ENCODE peak calls at places on chromosomes 2 and 18, in eight cellular contexts. C is fibroblast of pulmonary artery; M is CD8-positive, alpha-beta T cell; G is A673; N is cardiac muscle cell; E is body of pancreas; P is pancreas; F is cardiac fibroblast. L is an unnamed sample.

GRCh38 chr18:50751490-50751889 is 68.3 kb downstream of the MRO start:
- DNase-seq in C (no peak), N (no peak), M (no peak), P (no peak), F (no peak), G (no peak), E (no peak), L (no peak)

GRCh38 chr2:8993196-8993901 is 10.1 kb downstream of the MBOAT2 start:
- DNase-seq in G (no peak), N (no peak), E (no peak), P (no peak), C (no peak), F (no peak), M (no peak), L (no peak)

GRCh38 chr2:213105212-213105611 is 46.2 kb downstream of the IKZF2 start:
- DNase-seq in C (no peak), E (no peak), M (no peak), F (no peak), N (no peak), P (no peak), G (no peak), L (no peak)

GRCh38 chr2:23269747-23270146 is 115.2 kb upstream of the KLHL29 start:
- DNase-seq in E (no peak), M (no peak), F (no peak), P (no peak), G (no peak), N (no peak), C (no peak), L (no peak)

GRCh38 chr2:33512112-33512511 is 35.7 kb downstream of the RASGRP3 start:
- DNase-seq in P (no peak), G (no peak), C (no peak), M (no peak), E (no peak), F (no peak), N (no peak), L (no peak)

GRCh38 chr2:48315847-48316194 is 214.1 kb upstream of the STON1 start:
- DNase-seq in C (no peak), M (peak), G (peak), N (no peak), P (no peak), F (no peak), E (peak), L (no peak)

GRCh38 chr2:207481924-207482323 is 47.8 kb upstream of the CREB1 start:
- DNase-seq in F (no peak), G (no peak), N (no peak), E (peak), P (no peak), M (no peak), C (no peak), L (no peak)

GRCh38 chr2:231717281-231718180 is 9.2 kb downstream of the PTMA start:
- DNase-seq in C (peak), E (no peak), P (no peak), F (peak), N (peak), M (no peak), G (peak), L (no peak)

GRCh38 chr2:197604117-197604516 is 71.3 kb downstream of the RFTN2 start:
- DNase-seq in N (no peak), M (no peak), E (no peak), G (no peak), C (no peak), P (no peak), F (no peak), L (no peak)

GRCh38 chr2:101125374-101125773 is 25.8 kb downstream of the TBC1D8 start:
- DNase-seq in G (no peak), F (peak), M (no peak), P (no peak), C (peak), E (no peak), N (peak), L (no peak)

GRCh38 chr18:3541549-3542386 is 91.8 kb downstream of the TGIF1 start:
- DNase-seq in G (no peak), P (no peak), N (no peak), M (no peak), E (no peak), F (no peak), C (no peak), L (no peak)

GRCh38 chr2:190864375-190864774 is 16.2 kb upstream of the GLS start:
- DNase-seq in E (no peak), P (no peak), M (no peak), F (peak), N (peak), C (peak), G (no peak), L (no peak)

GRCh38 chr2:109440507-109441156 is 173.1 kb downstream of the SEPTIN10 start:
- DNase-seq in F (peak), M (no peak), N (peak), P (no peak), G (no peak), C (peak), E (no peak), L (no peak)

GRCh38 chr2:231361701-231362588 is 33.6 kb upstream of the B3GNT7 start:
- DNase-seq in N (no peak), G (no peak), M (no peak), E (no peak), F (no peak), C (no peak), P (no peak), L (no peak)

GRCh38 chr2:66573412-66573811 is 138.5 kb downstream of the MEIS1 start:
- DNase-seq in G (no peak), P (no peak), F (no peak), M (no peak), C (no peak), E (peak), N (no peak), L (no peak)

GRCh38 chr2:47272031-47272864 is 117.1 kb upstream of the STPG4 start:
- DNase-seq in G (peak), P (peak), E (peak), C (peak), M (peak), N (peak), F (peak), L (no peak)

GRCh38 chr2:73907840-73908452 is 15.1 kb downstream of the ACTG2 start:
- DNase-seq in C (no peak), G (peak), F (peak), P (no peak), E (peak), M (peak), N (peak), L (no peak)

GRCh38 chr2:109066501-109066900 is 62.5 kb upstream of the SH3RF3 start:
- DNase-seq in E (no peak), N (no peak), P (no peak), C (no peak), M (no peak), F (no peak), G (no peak), L (no peak)

GRCh38 chr2:58930541-58930940 is 689.4 kb upstream of the FANCL start:
- DNase-seq in M (no peak), F (no peak), G (no peak), E (no peak), P (no peak), C (no peak), N (no peak), L (no peak)

GRCh38 chr2:47172156-47172921 is 17.2 kb upstream of the STPG4 start:
- DNase-seq in F (peak), M (no peak), P (no peak), E (no peak), C (no peak), G (no peak), N (no peak), L (no peak)

GRCh38 chr2:8282858-8283252 is 399.0 kb upstream of the ID2 start:
- DNase-seq in G (no peak), F (no peak), E (no peak), C (no peak), P (no peak), N (no peak), M (no peak), L (no peak)

GRCh38 chr2:152715854-152716428 is 1.3 kb downstream of the PRPF40A start:
- DNase-seq in E (no peak), F (peak), M (peak), P (no peak), C (peak), N (peak), G (peak), L (peak)

GRCh38 chr2:71224935-71225334 is 2.0 kb downstream of the PAIP2B start:
- DNase-seq in F (no peak), N (no peak), M (no peak), C (no peak), P (no peak), E (peak), G (no peak), L (no peak)

GRCh38 chr2:152493945-152494528 is 159.1 kb downstream of the FMNL2 start:
- DNase-seq in G (no peak), E (no peak), C (peak), N (no peak), M (no peak), P (no peak), F (no peak), L (no peak)

GRCh38 chr2:20225294-20226151 is 593 bp upstream of the SDC1 start:
- DNase-seq in N (peak), P (peak), C (peak), E (peak), F (peak), G (peak), M (no peak), L (no peak)

GRCh38 chr18:37314534-37314933 is 251.1 kb downstream of the CELF4 start:
- DNase-seq in C (no peak), N (no peak), M (no peak), E (no peak), P (no peak), G (no peak), F (no peak), L (no peak)

GRCh38 chr2:177585234-177585863 is 192.8 kb downstream of the AGPS start:
- DNase-seq in G (no peak), M (no peak), P (peak), F (no peak), N (no peak), C (no peak), E (peak), L (no peak)

GRCh38 chr2:127044165-127044718 is 62.7 kb downstream of the BIN1 start:
- DNase-seq in G (no peak), E (no peak), F (no peak), N (no peak), P (no peak), M (no peak), C (no peak), L (no peak)
- H3K4me3 ChIP-seq in G (no peak), E (no peak), F (no peak), N (no peak), P (no peak), M (no peak), C (no peak), L (no peak)

GRCh38 chr2:173922760-173923159 is 42.4 kb downstream of the SP3 start:
- DNase-seq in G (no peak), C (peak), N (no peak), E (no peak), P (no peak), M (no peak), F (peak), L (no peak)
- TF ChIP-seq CTCF in G (no peak), C (no peak), N (no peak), E (no peak), P (no peak), M (no peak), F (no peak), L (no peak)

GRCh38 chr2:173075056-173075780 is 428 bp upstream of the MAP3K20 start:
- DNase-seq in E (no peak), N (no peak), P (no peak), C (no peak), M (no peak), F (no peak), G (no peak), L (no peak)

GRCh38 chr2:173079141-173079540 is 3.5 kb downstream of the MAP3K20 start:
- DNase-seq in G (no peak), F (no peak), E (no peak), M (no peak), C (no peak), P (no peak), N (no peak), L (no peak)

GRCh38 chr2:173075781-173076556 is at the start of gene MAP3K20:
- DNase-seq in E (peak), M (peak), F (peak), G (peak), P (peak), C (peak), N (peak), L (no peak)

GRCh38 chr2:173077506-173078177 is 2.0 kb downstream of the MAP3K20 start:
- DNase-seq in F (peak), G (no peak), M (no peak), P (no peak), C (peak), N (peak), E (no peak), L (no peak)

DNA sequence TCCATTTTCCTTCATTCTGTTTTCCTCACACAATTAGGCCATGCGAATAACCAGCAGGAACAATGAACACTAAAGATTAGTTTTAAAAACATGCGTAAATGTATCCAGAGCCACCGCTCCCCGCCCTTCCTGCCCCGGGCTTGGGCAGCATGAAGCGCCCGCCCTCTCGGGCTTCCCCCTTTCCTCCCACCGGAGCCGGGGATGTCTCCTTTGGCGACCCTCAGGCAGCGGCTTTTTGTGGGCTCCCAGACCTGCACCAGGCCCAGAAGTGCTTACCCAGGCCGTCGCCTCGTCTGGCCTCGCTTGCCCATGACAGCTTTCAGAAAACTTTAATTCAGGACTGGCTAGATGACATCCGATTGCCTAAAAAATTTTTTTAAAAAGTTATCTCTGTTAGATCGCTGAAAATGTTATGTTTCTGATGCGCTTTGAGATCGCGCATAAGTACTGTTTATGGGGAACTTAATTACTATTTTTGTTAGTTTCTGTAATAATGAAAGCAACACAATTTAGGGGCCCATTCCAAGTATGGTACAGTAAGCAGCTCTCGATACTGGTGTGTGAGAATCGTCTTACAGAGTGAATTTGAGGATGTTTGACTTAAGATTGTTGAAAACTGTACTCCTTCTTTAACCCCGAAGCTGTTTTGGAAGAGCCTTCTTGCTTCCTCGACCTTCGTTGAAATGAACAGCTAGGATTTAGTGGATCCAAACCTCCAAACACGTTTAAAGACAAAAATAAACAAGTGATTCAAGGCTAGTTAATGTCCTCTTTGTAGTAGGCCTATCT is 1.1 kb downstream of the MAP3K20 start:
- DNase-seq in E (peak), M (peak), G (peak), N (peak), C (peak), P (peak), F (peak), L (no peak)
- H3K4me3 ChIP-seq in E (peak), M (peak), G (peak), N (peak), C (peak), P (peak), F (peak), L (peak)

GRCh38 chr2:68837861-68838341 is 33.3 kb downstream of the BMP10 start:
- DNase-seq in E (no peak), M (no peak), P (no peak), G (no peak), F (peak), C (no peak), N (peak), L (peak)

GRCh38 chr2:68837164-68837860 is 33.9 kb downstream of the BMP10 start:
- DNase-seq in P (peak), F (peak), G (peak), C (peak), M (peak), N (peak), E (peak), L (no peak)

GRCh38 chr2:68838641-68839040 is 32.6 kb downstream of the BMP10 start:
- DNase-seq in M (no peak), C (no peak), P (no peak), E (no peak), F (peak), N (no peak), G (no peak), L (no peak)

GRCh38 chr2:68835636-68836035 is 35.6 kb downstream of the BMP10 start:
- DNase-seq in M (no peak), N (no peak), E (no peak), P (no peak), C (no peak), F (no peak), G (no peak), L (no peak)

DNA sequence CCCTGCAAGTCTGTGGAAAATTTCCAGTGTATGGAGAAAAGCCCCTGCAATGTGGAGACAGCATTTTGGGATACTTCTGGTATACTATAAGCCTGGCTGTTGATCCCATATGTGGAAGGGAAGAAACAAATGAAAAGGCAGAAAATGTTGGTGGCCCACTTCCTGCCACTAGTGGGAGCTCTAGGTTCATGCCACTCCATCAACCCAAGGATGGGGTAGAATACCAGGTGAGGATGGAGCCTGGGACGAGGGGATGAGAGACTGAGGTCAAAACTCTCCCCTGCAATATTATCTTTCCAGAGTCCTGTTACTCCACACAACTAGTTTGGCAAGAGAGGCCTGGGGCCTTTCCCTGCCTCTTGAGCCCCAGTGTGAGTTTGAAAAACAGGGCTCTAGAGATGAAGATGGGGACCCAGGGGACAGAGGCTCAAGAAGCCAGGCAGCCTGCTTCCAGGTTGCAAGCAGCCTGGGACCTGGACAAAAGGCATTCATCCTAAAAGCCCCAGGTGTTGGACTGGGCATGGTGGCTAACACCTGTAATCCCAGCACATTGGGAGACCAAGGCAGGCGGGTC is 31.9 kb downstream of the BMP10 start:
- DNase-seq in E (peak), F (peak), C (peak), P (no peak), N (peak), G (peak), M (no peak), L (no peak)
- TF ChIP-seq CTCF in E (peak), F (peak), C (peak), P (peak), N (peak), G (peak), M (no peak), L (peak)

GRCh38 chr2:110837421-110838409 is 105.3 kb downstream of the ACOXL start:
- DNase-seq in F (no peak), C (no peak), E (no peak), P (no peak), N (no peak), G (no peak), M (no peak), L (no peak)

GRCh38 chr2:110843496-110843895 is 111.1 kb downstream of the ACOXL start:
- DNase-seq in G (no peak), E (no peak), F (no peak), M (no peak), N (no peak), C (no peak), P (no peak), L (no peak)

GRCh38 chr2:110838657-110839357 is 106.4 kb downstream of the ACOXL start:
- DNase-seq in C (no peak), N (no peak), P (no peak), E (no peak), G (no peak), M (no peak), F (no peak), L (no peak)

GRCh38 chr2:110842048-110842447 is 109.7 kb downstream of the ACOXL start:
- DNase-seq in G (no peak), N (no peak), E (no peak), M (no peak), F (no peak), C (no peak), P (no peak), L (no peak)

DNA sequence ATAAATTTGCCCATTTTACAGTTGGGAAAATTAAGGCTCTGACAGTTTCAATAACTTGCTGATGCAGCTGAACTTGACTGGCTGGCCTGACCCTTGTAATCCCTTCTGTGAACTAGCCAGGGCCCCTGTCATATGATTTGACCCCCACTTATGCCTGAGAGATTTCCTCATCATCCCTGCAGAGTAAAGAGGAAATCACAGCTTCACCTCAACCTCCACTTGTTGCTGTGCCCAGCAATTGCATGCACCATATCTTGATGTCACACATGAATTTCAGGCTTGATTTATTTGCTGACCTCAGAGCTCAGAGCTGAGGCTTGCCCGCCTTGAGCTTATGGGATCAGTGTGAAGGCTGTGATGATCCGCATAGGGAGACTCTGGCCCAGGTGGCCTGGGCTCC is 108.1 kb downstream of the ACOXL start:
- DNase-seq in G (no peak), M (no peak), E (no peak), N (no peak), C (no peak), F (no peak), P (no peak), L (no peak)
- H3K4me3 ChIP-seq in G (no peak), M (no peak), E (no peak), N (no peak), C (no peak), F (no peak), P (no peak), L (no peak)

DNA sequence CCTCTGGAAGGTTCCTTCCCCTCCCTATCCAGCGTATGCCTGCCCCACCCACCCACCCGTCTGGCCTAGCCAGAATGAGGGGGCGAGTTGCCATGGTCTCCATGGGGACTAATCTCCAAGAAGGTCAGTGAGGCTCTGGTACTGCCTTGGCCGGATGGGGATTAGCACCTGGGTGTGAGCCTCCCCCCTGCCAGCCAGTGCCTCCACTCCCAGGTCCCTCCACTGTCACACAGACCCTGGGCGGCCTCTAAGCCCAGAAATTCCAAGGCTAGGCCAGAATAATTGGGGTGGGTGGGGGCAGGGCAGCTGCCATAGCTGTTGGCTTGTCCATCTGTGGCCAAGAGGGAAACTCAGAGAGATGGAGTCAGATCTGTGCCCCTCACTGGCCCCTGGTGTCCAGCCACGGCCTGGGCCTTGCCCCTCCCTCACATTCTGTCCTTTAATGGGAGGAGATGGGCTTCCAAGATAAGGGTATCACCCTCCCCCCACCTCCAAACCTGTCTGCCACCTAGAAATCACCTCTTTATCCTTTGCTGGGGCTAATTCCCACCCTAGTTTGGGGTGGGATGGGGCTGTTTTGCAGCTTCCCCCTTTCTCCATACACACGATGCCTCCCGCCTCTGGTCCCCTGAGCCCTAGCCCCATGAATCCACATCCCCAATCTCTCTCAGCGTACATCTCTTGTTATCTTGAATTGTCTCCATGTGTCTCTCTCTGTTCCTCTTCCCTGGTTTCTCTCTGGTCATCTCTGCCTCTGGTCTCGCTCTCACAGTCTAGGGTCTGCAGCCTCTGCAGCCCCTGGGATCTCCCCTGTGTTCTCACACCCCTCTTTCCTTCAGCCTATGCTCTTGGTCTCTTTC is 6.0 kb upstream of the CRYBA2 start:
- DNase-seq in G (no peak), M (no peak), E (peak), N (no peak), F (no peak), P (no peak), C (no peak), L (no peak)
- TF ChIP-seq CTCF in G (no peak), M (no peak), E (no peak), N (no peak), F (no peak), P (no peak), C (no peak), L (no peak)

GRCh38 chr2:196168181-196168580 is 3.2 kb downstream of the STK17B start:
- DNase-seq in F (peak), C (peak), G (peak), E (no peak), M (no peak), N (no peak), P (no peak), L (no peak)
- H3K4me3 ChIP-seq in F (no peak), C (peak), G (no peak), E (no peak), M (peak), N (no peak), P (no peak), L (peak)

L was measured in HFF-Myc.